ENCODE peak calls at places on chromosomes 2 and 18, in seven cellular contexts. W is AG10803, S is fibroblast of lung, P is lower lobe of right lung, C is BJ, A is A549, O is GM12865. G is an unnamed sample.

GRCh38 chr2:120262761-120263428 is 10.2 kb downstream of the RALB start:
- DNase-seq in O (no peak), A (no peak), W (peak), P (no peak), S (peak), C (no peak), G (no peak)

GRCh38 chr2:217988840-217989204 is 14.0 kb downstream of the TNS1 start:
- DNase-seq in P (no peak), C (no peak), W (peak), A (no peak), O (no peak), S (peak), G (peak)

GRCh38 chr2:216830346-216830745 is 29.5 kb downstream of the TNP1 start:
- DNase-seq in W (no peak), C (no peak), O (no peak), P (no peak), S (no peak), A (no peak), G (no peak)

GRCh38 chr2:178241852-178242551 is 47.7 kb downstream of the OSBPL6 start:
- DNase-seq in A (peak), P (no peak), C (peak), W (peak), O (no peak), S (peak), G (peak)

GRCh38 chr2:21633531-21634310 is 510.0 kb downstream of the TDRD15 start:
- DNase-seq in C (no peak), P (no peak), O (no peak), A (no peak), S (no peak), W (no peak), G (no peak)

GRCh38 chr18:10705786-10706185 is 180.0 kb downstream of the NAPG start:
- DNase-seq in C (no peak), S (no peak), W (no peak), O (no peak), P (no peak), A (no peak), G (no peak)

GRCh38 chr2:62660582-62661262 is 44.8 kb upstream of the EHBP1 start:
- DNase-seq in S (peak), A (no peak), P (no peak), O (no peak), C (no peak), W (peak), G (no peak)

GRCh38 chr2:53787255-53787910 is 539 bp downstream of the ERLEC1 start:
- DNase-seq in W (peak), A (peak), P (no peak), O (no peak), S (peak), C (no peak), G (no peak)

GRCh38 chr18:25704096-25704870 is 352.3 kb upstream of the ZNF521 start:
- DNase-seq in C (no peak), S (peak), P (no peak), O (no peak), A (no peak), W (no peak), G (no peak)

GRCh38 chr2:166573393-166573792 is 79.3 kb upstream of the SCN7A start:
- DNase-seq in P (no peak), S (peak), A (no peak), W (peak), C (peak), O (no peak), G (no peak)

GRCh38 chr2:26453421-26454329 is 24.2 kb downstream of the OTOF start:
- DNase-seq in A (no peak), W (no peak), P (no peak), C (no peak), S (no peak), O (no peak), G (no peak)

GRCh38 chr2:317501-318424 is 29.9 kb upstream of the ALKAL2 start:
- DNase-seq in A (no peak), W (peak), S (peak), C (no peak), O (peak), P (no peak), G (no peak)

GRCh38 chr18:53153281-53153680 is 813.3 kb downstream of the DCC start:
- DNase-seq in O (peak), A (peak), P (no peak), S (no peak), C (no peak), W (no peak), G (no peak)
- TF ChIP-seq CTCF in O (peak), A (peak), P (peak), S (no peak), C (no peak), W (no peak), G (peak)

GRCh38 chr2:38416296-38417036 is 39.4 kb upstream of the ATL2 start:
- DNase-seq in S (peak), C (no peak), W (no peak), O (no peak), P (no peak), A (no peak), G (no peak)

GRCh38 chr2:38417745-38418689 is 40.9 kb upstream of the ATL2 start:
- DNase-seq in W (no peak), C (no peak), S (peak), P (no peak), O (no peak), A (no peak), G (no peak)

GRCh38 chr2:38421274-38422056 is 44.4 kb upstream of the ATL2 start:
- DNase-seq in P (no peak), S (no peak), C (no peak), W (no peak), A (no peak), O (no peak), G (peak)

GRCh38 chr2:38415023-38415422 is 38.0 kb upstream of the ATL2 start:
- DNase-seq in P (no peak), C (no peak), W (no peak), A (no peak), O (no peak), S (no peak), G (no peak)

DNA sequence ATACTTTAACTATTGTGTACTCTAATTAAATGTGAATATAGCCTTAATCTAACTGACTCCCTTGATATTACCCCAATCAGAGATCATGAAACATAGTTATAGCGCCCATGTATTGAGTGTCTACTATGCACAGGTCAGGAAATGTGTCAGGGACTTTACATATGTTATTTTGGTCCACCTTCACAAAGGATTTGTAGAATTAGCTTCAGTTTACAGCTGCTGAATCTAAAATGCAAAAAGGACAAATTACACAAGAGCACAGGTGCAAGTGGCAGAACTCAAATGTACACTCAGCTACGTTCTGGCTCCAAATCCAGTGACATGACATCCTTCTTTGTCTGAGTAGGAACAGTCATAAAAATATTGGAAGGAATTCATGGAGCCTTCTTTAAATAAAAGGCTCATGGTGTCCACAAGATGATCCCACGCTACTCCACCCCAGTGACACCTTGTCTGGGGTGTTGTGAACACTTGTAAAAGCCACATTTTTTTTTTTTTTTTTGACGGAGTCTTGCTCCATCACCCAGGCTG is 38.8 kb upstream of the ATL2 start:
- DNase-seq in S (no peak), C (no peak), O (no peak), A (no peak), P (no peak), W (no peak), G (no peak)
- H3K4me3 ChIP-seq in S (no peak), C (no peak), O (no peak), A (no peak), P (no peak), W (no peak), G (no peak)

GRCh38 chr2:167966367-167966766 is 281.0 kb downstream of the STK39 start:
- DNase-seq in S (no peak), A (no peak), O (no peak), C (no peak), W (no peak), P (no peak), G (no peak)

GRCh38 chr2:167963899-167964649 is 283.3 kb downstream of the STK39 start:
- DNase-seq in C (no peak), S (no peak), O (no peak), A (no peak), P (no peak), W (no peak), G (no peak)

GRCh38 chr2:167962436-167963226 is 284.8 kb downstream of the STK39 start:
- DNase-seq in P (peak), A (no peak), S (no peak), W (no peak), C (no peak), O (no peak), G (no peak)

GRCh38 chr2:167965907-167966306 is 281.5 kb downstream of the STK39 start:
- DNase-seq in P (no peak), C (no peak), A (no peak), O (no peak), W (peak), S (no peak), G (no peak)

GRCh38 chr2:167964650-167965404 is 282.6 kb downstream of the STK39 start:
- DNase-seq in W (no peak), P (no peak), A (no peak), O (no peak), C (no peak), S (no peak), G (no peak)
- TF ChIP-seq CTCF in W (peak), P (peak), A (peak), O (no peak), C (peak), S (peak), G (peak)

GRCh38 chr18:79460445-79461300 is 64.9 kb downstream of the NFATC1 start:
- DNase-seq in C (no peak), A (no peak), S (peak), O (peak), W (peak), P (no peak), G (no peak)
- H3K4me3 ChIP-seq in C (no peak), A (no peak), S (no peak), O (peak), W (no peak), P (no peak), G (no peak)

GRCh38 chr18:46946656-46947282 is 29.4 kb downstream of the KATNAL2 start:
- DNase-seq in C (peak), W (peak), S (peak), A (peak), P (peak), O (peak), G (peak)

GRCh38 chr18:46953195-46953594 is 35.8 kb downstream of the KATNAL2 start:
- DNase-seq in C (no peak), P (no peak), W (no peak), A (no peak), O (no peak), S (no peak), G (no peak)

DNA sequence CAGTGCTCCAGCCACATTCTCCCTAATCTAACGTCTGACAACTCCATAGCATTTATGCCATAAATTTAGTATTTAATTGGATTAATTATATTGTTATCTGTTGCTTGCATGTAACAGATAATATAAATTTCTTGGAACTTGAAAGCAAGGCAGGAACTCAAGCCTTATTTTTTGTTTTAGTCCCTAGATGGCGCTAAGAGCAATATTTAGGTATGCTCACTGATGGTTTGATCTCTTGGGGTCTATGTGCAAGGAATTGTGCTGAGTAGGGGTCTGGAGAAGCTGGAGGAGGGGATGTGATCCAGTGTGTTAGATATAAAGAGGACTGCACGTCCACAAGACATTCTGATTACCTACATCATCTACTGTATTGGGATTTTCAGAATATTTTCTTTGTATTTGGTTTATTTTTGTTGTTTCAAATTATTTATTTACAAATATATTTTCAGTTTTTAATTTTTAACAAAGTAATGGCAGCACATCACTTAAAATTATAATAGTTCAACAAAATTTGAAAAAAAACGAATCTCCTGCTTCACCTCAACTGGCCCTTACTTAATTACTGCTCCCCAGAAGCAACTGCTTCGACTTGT is 32.8 kb downstream of the KATNAL2 start:
- DNase-seq in P (no peak), S (no peak), W (peak), O (peak), A (peak), C (no peak), G (no peak)
- TF ChIP-seq CTCF in P (peak), S (peak), W (peak), O (peak), A (peak), C (peak), G (peak)

G was measured in epithelial cell of proximal tubule.